ENCODE peak calls at places on chromosomes 3 and 15, in five cellular contexts. N is activated CD4-positive, alpha-beta T cell treated with anti-CD3 and anti-CD28 coated beads, Interleukin-2, amount 50 U/mL, for 24 hours; C is brain microvascular endothelial cell; F is activated CD8-positive, alpha-beta memory T cell treated with anti-CD3 and anti-CD28 coated beads for 48 hours; W is neural crest cell. Y is an unnamed sample.

GRCh38 chr15:50028323-50028722 is 90.7 kb downstream of the ATP8B4 start:
- DNase-seq in N (no peak), C (no peak), F (no peak), W (no peak), Y (no peak)

GRCh38 chr3:157088506-157089454 is 71.2 kb downstream of the CCNL1 start:
- DNase-seq in N (peak; percentile 90), C (peak; percentile 92), F (peak; percentile 91), W (peak; percentile 95), Y (peak; percentile 96)

GRCh38 chr15:91319715-91320059 is 219.6 kb downstream of the SV2B start:
- DNase-seq in N (no peak), C (no peak), F (no peak), W (no peak), Y (no peak)

GRCh38 chr3:45915518-45916231 is 27.6 kb upstream of the CXCR6 start:
- DNase-seq in N (peak; percentile 71), C (peak; percentile 92), F (peak; percentile 64), W (no peak), Y (peak; percentile 71)

GRCh38 chr3:156862338-156862737 is 36.2 kb downstream of the LEKR1 start:
- DNase-seq in N (no peak), C (no peak), F (no peak), W (no peak), Y (no peak)

GRCh38 chr3:48502728-48503168 is 1.2 kb downstream of the SHISA5 start:
- DNase-seq in N (no peak), C (no peak), F (no peak), W (no peak), Y (no peak)

GRCh38 chr3:157388051-157388450 is 48.6 kb upstream of the PTX3 start:
- DNase-seq in N (no peak), C (no peak), F (no peak), W (no peak), Y (no peak)

GRCh38 chr3:183265157-183265642 is 12.1 kb downstream of the B3GNT5 start:
- DNase-seq in N (no peak), C (peak; percentile 57), F (no peak), W (peak; percentile 52), Y (no peak)